ENCODE peak calls at places on chromosomes 6 and 20, in ten cellular contexts. F is esophagus squamous epithelium, X is RWPE1, L is H9, W is tibial artery, E is neural crest cell, K is brain microvascular endothelial cell, R is fibroblast of lung, P is WTC11, C is cardiac fibroblast. H is an unnamed sample.

GRCh38 chr6:139230421-139230840 is 61.4 kb downstream of the TXLNB start:
- DNase-seq in X (no peak), W (no peak), C (peak; percentile 48), L (no peak), K (peak; percentile 31), P (no peak), F (no peak), E (no peak), R (peak; percentile 62), H (no peak)

GRCh38 chr6:118893095-118893881 is 664 bp upstream of the ASF1A start:
- DNase-seq in F (no peak), P (no peak), C (peak; percentile 78), X (peak; percentile 8), K (peak; percentile 66), R (peak; percentile 64), W (peak; percentile 31), L (peak; percentile 41), E (no peak), H (no peak)

GRCh38 chr6:27795697-27796494 is 116.3 kb downstream of the OR2B2 start:
- DNase-seq in R (peak; percentile 79), F (no peak), E (peak; percentile 74), L (no peak), W (no peak), X (peak; percentile 74), P (no peak), K (peak; percentile 92), C (peak; percentile 93), H (no peak)

GRCh38 chr6:5898102-5898501 is 108.6 kb downstream of the NRN1 start:
- DNase-seq in E (no peak), L (no peak), C (no peak), K (no peak), X (no peak), P (no peak), W (no peak), F (no peak), R (no peak), H (no peak)

GRCh38 chr20:44552950-44553908 is 29.1 kb upstream of the PKIG start:
- DNase-seq in F (no peak), R (peak; percentile 92), E (no peak), L (no peak), W (no peak), K (peak; percentile 56), C (peak; percentile 76), P (no peak), X (peak; percentile 67), H (no peak)

GRCh38 chr6:131430531-131430930 is 142.5 kb upstream of the ARG1 start:
- DNase-seq in L (no peak), E (no peak), K (no peak), F (no peak), P (no peak), X (no peak), C (no peak), W (no peak), R (no peak), H (no peak)

GRCh38 chr6:93437491-93437890 is 18.1 kb upstream of the EPHA7 start:
- DNase-seq in R (no peak), L (no peak), E (no peak), W (no peak), F (no peak), X (no peak), C (no peak), K (no peak), P (no peak), H (no peak)

GRCh38 chr6:79646006-79646405 is 14.9 kb downstream of the SH3BGRL2 start:
- DNase-seq in W (no peak), X (no peak), R (no peak), F (no peak), L (peak; percentile 41), E (no peak), K (no peak), P (peak; percentile 41), C (no peak), H (no peak)

GRCh38 chr20:50007369-50007768 is 24.6 kb downstream of the SNAI1 start:
- DNase-seq in W (no peak), X (no peak), E (no peak), C (no peak), P (no peak), F (no peak), K (no peak), L (no peak), R (no peak), H (no peak)

GRCh38 chr20:50003253-50003656 is 20.5 kb downstream of the SNAI1 start:
- DNase-seq in E (no peak), F (no peak), C (peak; percentile 97), K (peak; percentile 85), P (no peak), R (peak; percentile 91), L (no peak), W (no peak), X (peak; percentile 72), H (no peak)

GRCh38 chr20:50008007-50008406 is 25.2 kb downstream of the SNAI1 start:
- DNase-seq in P (no peak), X (no peak), L (no peak), K (no peak), E (no peak), R (no peak), W (no peak), F (no peak), C (no peak), H (no peak)

GRCh38 chr20:50004175-50004574 is 21.4 kb downstream of the SNAI1 start:
- DNase-seq in P (no peak), C (peak; percentile 58), X (no peak), E (no peak), R (no peak), L (no peak), K (no peak), W (no peak), F (no peak), H (no peak)

DNA sequence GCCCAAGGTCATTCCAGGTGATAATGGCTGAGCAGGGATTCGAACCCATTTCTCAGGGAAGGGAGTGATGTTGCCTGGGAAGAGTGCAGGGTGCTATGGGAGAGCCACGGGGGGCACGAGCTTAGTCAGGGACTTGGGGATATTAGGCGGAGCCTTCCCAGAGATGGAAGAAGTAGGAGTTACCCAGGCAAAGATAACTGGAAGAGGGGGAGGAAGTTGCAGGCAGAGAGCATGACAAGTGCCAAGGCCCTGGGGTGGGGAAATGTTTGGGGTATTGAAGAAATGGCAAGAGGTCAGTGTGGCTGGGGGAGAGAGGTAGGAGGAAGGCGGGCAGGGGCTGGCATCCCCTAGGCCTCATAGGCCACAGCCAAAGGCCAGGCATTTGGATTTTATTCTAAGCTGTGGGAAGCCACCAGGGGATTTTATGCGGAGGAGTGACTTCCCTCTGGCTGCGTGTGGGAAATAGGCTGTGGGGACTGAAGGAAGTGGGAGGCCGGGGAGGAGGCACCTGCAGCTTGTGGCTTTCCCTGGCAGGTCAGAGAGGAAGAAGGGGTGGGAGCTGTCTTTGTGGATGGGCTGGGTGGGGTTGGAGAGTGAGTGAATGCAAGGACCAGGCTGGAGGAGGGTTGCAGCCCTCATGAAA is 22.7 kb downstream of the SNAI1 start:
- DNase-seq in F (no peak), E (no peak), W (no peak), K (no peak), P (no peak), L (no peak), C (peak; percentile 59), X (no peak), R (no peak), H (no peak)
- TF ChIP-seq CTCF in F (no peak), E (no peak), W (no peak), K (no peak), P (no peak), L (no peak), C (no peak), X (no peak), R (no peak), H (no peak)

GRCh38 chr20:54129350-54129749 is 44.4 kb downstream of the CYP24A1 start:
- DNase-seq in R (no peak), P (no peak), X (no peak), C (no peak), E (no peak), F (no peak), W (no peak), K (no peak), L (no peak), H (no peak)

GRCh38 chr20:54134445-54135220 is 39.2 kb downstream of the CYP24A1 start:
- DNase-seq in F (no peak), R (peak; percentile 83), W (no peak), C (no peak), P (no peak), K (peak; percentile 90), E (no peak), X (peak; percentile 63), L (no peak), H (no peak)

GRCh38 chr20:54132612-54133433 is 41.0 kb downstream of the CYP24A1 start:
- DNase-seq in P (no peak), X (peak; percentile 97), W (peak; percentile 58), L (peak; percentile 40), C (peak; percentile 97), E (no peak), K (peak; percentile 96), F (no peak), R (peak; percentile 99), H (no peak)

GRCh38 chr20:54133434-54134427 is 40.1 kb downstream of the CYP24A1 start:
- DNase-seq in C (peak; percentile 16), F (no peak), P (no peak), K (no peak), E (no peak), L (no peak), X (no peak), W (no peak), R (peak; percentile 54), H (no peak)

DNA sequence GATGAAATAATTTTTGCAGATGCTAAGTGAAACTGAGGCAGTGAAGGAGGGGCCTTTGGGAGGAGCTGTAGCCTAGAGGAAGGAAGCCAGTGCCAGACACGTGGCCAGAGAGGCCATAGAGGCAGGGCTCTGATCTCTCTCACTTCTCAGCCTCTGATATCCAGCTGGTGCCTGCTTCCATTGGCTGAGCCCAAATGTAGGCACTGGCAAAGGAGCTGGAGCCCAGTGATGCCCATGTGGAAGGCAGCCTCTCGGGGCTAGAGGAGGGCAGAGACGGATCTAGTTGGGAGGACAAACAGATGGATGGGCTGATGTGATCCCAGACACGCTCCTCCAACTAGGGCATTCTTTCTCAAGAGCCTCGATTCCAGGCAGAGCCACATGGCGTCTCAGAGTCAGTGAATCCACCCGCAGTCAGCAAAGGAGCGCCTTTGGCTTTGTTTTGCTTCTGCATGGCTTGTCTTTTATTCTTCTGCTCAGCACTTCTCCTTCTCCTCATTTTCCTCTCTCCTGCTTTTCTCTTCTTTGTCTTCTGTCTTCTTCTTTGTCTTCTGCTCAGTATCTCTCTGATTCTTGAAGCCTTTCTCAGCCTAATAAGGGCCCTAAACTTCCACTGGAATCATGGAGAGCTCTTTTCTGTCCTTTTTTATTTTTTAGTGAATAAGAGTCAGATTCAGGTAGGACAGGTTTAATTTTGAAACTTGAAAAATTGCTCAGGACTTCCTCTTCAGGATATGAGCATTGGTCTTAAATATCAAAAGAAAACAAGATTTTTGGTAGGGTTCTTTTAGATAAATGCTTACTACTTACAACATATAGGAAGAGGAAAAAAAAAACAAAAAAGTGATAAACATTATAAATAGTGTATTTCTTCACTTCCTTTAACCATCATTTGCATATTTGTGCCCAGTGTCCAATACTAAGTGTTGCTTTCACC is 41.8 kb downstream of the CYP24A1 start:
- DNase-seq in C (no peak), K (no peak), R (peak; percentile 30), E (no peak), L (no peak), X (no peak), F (no peak), P (no peak), W (no peak), H (no peak)
- TF ChIP-seq CTCF in C (no peak), K (no peak), R (no peak), E (no peak), L (no peak), X (no peak), F (no peak), P (no peak), W (no peak), H (no peak)

GRCh38 chr20:59576216-59576953 is 28.0 kb upstream of the PHACTR3 start:
- DNase-seq in R (no peak), E (no peak), K (no peak), L (peak; percentile 62), X (no peak), F (no peak), P (peak; percentile 24), C (no peak), W (no peak), H (no peak)
- TF ChIP-seq CTCF in R (no peak), E (no peak), K (no peak), L (peak; percentile 46), X (no peak), F (no peak), P (no peak), C (no peak), W (no peak), H (no peak)

DNA sequence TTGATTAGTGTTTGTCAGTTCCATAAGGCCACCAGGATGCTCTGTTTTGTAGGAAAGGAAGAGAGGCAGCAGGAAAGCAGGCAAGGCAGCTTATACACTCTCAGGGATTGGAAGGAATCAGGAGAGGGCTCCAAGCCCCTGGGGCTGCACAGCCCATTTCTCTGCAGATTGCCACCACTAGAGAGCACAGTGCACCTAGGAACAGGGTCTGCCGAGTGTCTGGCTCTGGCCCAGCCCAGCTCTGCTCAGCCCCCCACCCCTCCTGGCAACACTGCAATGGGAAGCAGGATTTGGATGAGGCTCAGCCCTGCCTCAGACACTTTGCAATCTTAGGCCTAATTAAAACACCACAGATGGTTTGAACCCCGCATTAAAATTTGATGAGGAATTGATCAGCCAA is 252.6 kb downstream of the DHX35 start:
- DNase-seq in L (peak; percentile 50), E (no peak), C (no peak), K (no peak), P (peak; percentile 42), W (no peak), F (no peak), X (no peak), R (no peak), H (peak; percentile 59)
- TF ChIP-seq CTCF in L (peak; percentile 47), E (no peak), C (no peak), K (no peak), P (no peak), W (no peak), F (no peak), X (no peak), R (no peak), H (no peak)